ENCODE peak calls at places on chromosome 7, in seven cellular contexts. X is memory B cell; J is breast epithelium; V is mucosa of gallbladder; Q is activated CD4-positive, alpha-beta T cell treated with anti-CD3 and anti-CD28 coated beads for 48 hours; D is central memory CD4-positive, alpha-beta T cell; E is activated naive CD4-positive, alpha-beta T cell. A is an unnamed sample.

GRCh38 chr7:22896917-22897316 is 74.3 kb upstream of the TOMM7 start:
- DNase-seq in X (no peak), J (no peak), V (peak), Q (no peak), D (no peak), E (no peak), A (no peak)

GRCh38 chr7:44982535-44982923 is 3.7 kb upstream of the MYO1G start:
- DNase-seq in X (no peak), J (no peak), V (no peak), Q (no peak), D (no peak), E (no peak), A (no peak)

GRCh38 chr7:50426280-50427045 is 23.7 kb downstream of the FIGNL1 start:
- DNase-seq in X (no peak), J (no peak), V (no peak), Q (no peak), D (no peak), E (no peak), A (no peak)

GRCh38 chr7:128104109-128104742 is 73.0 kb upstream of the LRRC4 start:
- DNase-seq in X (peak), J (no peak), V (no peak), Q (no peak), D (no peak), E (no peak), A (no peak)

GRCh38 chr7:84490661-84491060 is 296.1 kb upstream of the SEMA3A start:
- DNase-seq in X (no peak), J (no peak), V (no peak), Q (no peak), D (no peak), E (no peak), A (no peak)

GRCh38 chr7:26153823-26154783 is 2.1 kb downstream of the NFE2L3 start:
- DNase-seq in X (no peak), J (no peak), V (peak), Q (peak), D (peak), E (no peak), A (peak)

GRCh38 chr7:158264881-158265742 is 322.5 kb downstream of the PTPRN2 start:
- DNase-seq in X (no peak), J (no peak), V (no peak), Q (no peak), D (no peak), E (no peak), A (no peak)

GRCh38 chr7:42691030-42691639 is 220.7 kb downstream of the C7orf25 start:
- DNase-seq in X (no peak), J (no peak), V (peak), Q (peak), D (no peak), E (no peak), A (peak)

GRCh38 chr7:89681448-89681847 is 472.8 kb upstream of the STEAP1 start:
- DNase-seq in X (no peak), J (no peak), V (no peak), Q (no peak), D (no peak), E (no peak), A (no peak)

GRCh38 chr7:134891262-134892001 is 94.9 kb upstream of the AGBL3 start:
- DNase-seq in X (no peak), J (peak), V (peak), Q (no peak), D (no peak), E (no peak), A (peak)